ENCODE peak calls at places on chromosomes 12 and 14, in six cellular contexts. R is AG10803, S is tibial artery, W is cardiac fibroblast, G is fibroblast of the aortic adventitia, D is HFF-Myc. Q is an unnamed sample.

GRCh38 chr14:61720302-61720677 is 25.0 kb downstream of the HIF1A start:
- DNase-seq in G (no peak), R (no peak), W (peak), S (no peak), D (no peak), Q (no peak)

GRCh38 chr12:62435337-62436163 is 31.1 kb upstream of the MON2 start:
- DNase-seq in G (peak), R (peak), W (peak), S (peak), D (peak), Q (peak)

GRCh38 chr14:103127356-103127755 is 4.1 kb downstream of the TNFAIP2 start:
- DNase-seq in D (no peak), W (no peak), G (no peak), R (no peak), S (no peak), Q (no peak)

GRCh38 chr14:76091036-76091435 is 60.7 kb upstream of the GPATCH2L start:
- DNase-seq in W (peak), S (peak), R (peak), D (peak), G (peak), Q (peak)

GRCh38 chr12:93896427-93896826 is 219.3 kb downstream of the CRADD start:
- DNase-seq in G (no peak), S (no peak), D (no peak), R (peak), W (no peak), Q (no peak)

GRCh38 chr12:75953312-75953906 is 78.2 kb downstream of the PHLDA1 start:
- DNase-seq in W (peak), R (peak), D (no peak), G (peak), S (no peak), Q (peak)

GRCh38 chr12:69901141-69901900 is 76.3 kb downstream of the MYRFL start:
- DNase-seq in G (no peak), S (no peak), D (no peak), R (peak), W (peak), Q (no peak)

GRCh38 chr14:100748944-100749343 is 22.3 kb downstream of the DLK1 start:
- DNase-seq in W (no peak), R (no peak), G (no peak), D (no peak), S (peak), Q (no peak)

GRCh38 chr12:12683725-12684124 is 12.3 kb downstream of the GPR19 start:
- DNase-seq in G (no peak), W (no peak), R (no peak), S (no peak), D (no peak), Q (no peak)

GRCh38 chr12:132523576-132524331 is 33.8 kb downstream of the FBRSL1 start:
- DNase-seq in W (peak), S (no peak), R (peak), G (peak), D (no peak), Q (peak)

GRCh38 chr12:128761305-128761880 is 62.4 kb downstream of the SLC15A4 start:
- DNase-seq in S (no peak), W (no peak), G (no peak), D (no peak), R (no peak), Q (no peak)

GRCh38 chr12:71476513-71476912 is 36.9 kb downstream of the LGR5 start:
- DNase-seq in G (peak), R (peak), S (peak), W (peak), D (no peak), Q (peak)

GRCh38 chr14:98705826-98706225 is 566.2 kb downstream of the BCL11B start:
- DNase-seq in G (no peak), S (no peak), W (no peak), D (no peak), R (no peak), Q (no peak)

GRCh38 chr14:88962356-88962755 is 137.9 kb downstream of the TTC8 start:
- DNase-seq in S (no peak), W (no peak), R (no peak), D (no peak), G (no peak), Q (no peak)

GRCh38 chr14:96380735-96381134 is 11.2 kb upstream of the AK7 start:
- DNase-seq in R (no peak), G (no peak), W (no peak), S (no peak), D (no peak), Q (no peak)

GRCh38 chr12:3304436-3305135 is 186.4 kb upstream of the PRMT8 start:
- DNase-seq in G (peak), R (peak), D (peak), W (peak), S (no peak), Q (peak)

GRCh38 chr14:20228681-20229080 is at the start of gene OR11H7:
- DNase-seq in W (no peak), G (no peak), S (no peak), R (no peak), D (no peak), Q (no peak)

GRCh38 chr12:124318336-124319020 is 23.6 kb downstream of the RFLNA start:
- DNase-seq in S (no peak), R (no peak), G (no peak), W (no peak), D (no peak), Q (no peak)

GRCh38 chr12:69348162-69348938 is at the start of gene LYZ:
- DNase-seq in G (no peak), D (no peak), R (no peak), W (no peak), S (no peak), Q (no peak)

GRCh38 chr12:106739815-106740552 is 34.5 kb upstream of the RIC8B start:
- DNase-seq in S (no peak), G (no peak), W (peak), D (no peak), R (no peak), Q (no peak)

GRCh38 chr12:104687823-104688573 is 231.2 kb downstream of the CHST11 start:
- DNase-seq in G (no peak), D (no peak), R (no peak), S (no peak), W (no peak), Q (no peak)

GRCh38 chr14:102748806-102749205 is 28.4 kb upstream of the TRAF3 start:
- DNase-seq in G (no peak), R (no peak), D (no peak), S (no peak), W (no peak), Q (no peak)

GRCh38 chr14:100190126-100190525 is 30.7 kb upstream of the DEGS2 start:
- DNase-seq in W (no peak), S (no peak), D (no peak), G (no peak), R (no peak), Q (no peak)

GRCh38 chr12:94326727-94327126 is 132.9 kb downstream of the CEP83 start:
- DNase-seq in W (peak), R (peak), S (no peak), G (peak), D (peak), Q (peak)

GRCh38 chr14:90184571-90185266 is 71.6 kb upstream of the PSMC1 start:
- DNase-seq in R (no peak), W (no peak), D (no peak), S (no peak), G (no peak), Q (no peak)

GRCh38 chr14:77314043-77314442 is 6.6 kb downstream of the POMT2 start:
- DNase-seq in D (peak), W (peak), R (peak), S (no peak), G (peak), Q (peak)

GRCh38 chr12:19382111-19382526 is 57.2 kb upstream of the AEBP2 start:
- DNase-seq in S (no peak), D (peak), W (peak), R (peak), G (peak), Q (peak)

GRCh38 chr12:25792031-25792430 is 166.5 kb upstream of the RASSF8 start:
- DNase-seq in S (no peak), G (no peak), W (peak), R (no peak), D (no peak), Q (peak)

GRCh38 chr12:100024974-100025555 is 40.3 kb upstream of the ANKS1B start:
- DNase-seq in W (peak), G (no peak), S (no peak), D (no peak), R (no peak), Q (peak)

GRCh38 chr14:55356913-55357312 is 54.7 kb downstream of the ATG14 start:
- DNase-seq in W (no peak), D (no peak), R (no peak), S (no peak), G (no peak), Q (no peak)

GRCh38 chr12:108826807-108827721 is 30.3 kb downstream of the SSH1 start:
- DNase-seq in W (no peak), R (no peak), S (no peak), D (no peak), G (peak), Q (no peak)

GRCh38 chr12:123011701-123012100 is 31.2 kb downstream of the ARL6IP4 start:
- DNase-seq in G (no peak), R (no peak), D (no peak), W (peak), S (no peak), Q (no peak)

GRCh38 chr12:26697217-26697616 is 135.8 kb downstream of the ITPR2 start:
- DNase-seq in R (no peak), G (no peak), W (peak), D (no peak), S (no peak), Q (no peak)

GRCh38 chr14:24234095-24235020 is 1.6 kb downstream of the GMPR2 start:
- DNase-seq in S (no peak), R (no peak), G (no peak), D (no peak), W (no peak), Q (no peak)

GRCh38 chr14:24231263-24232120 is 675 bp downstream of the NEDD8 start:
- DNase-seq in G (no peak), W (no peak), R (no peak), S (peak), D (no peak), Q (no peak)

GRCh38 chr14:24232645-24233537 is at the start of gene GMPR2:
- DNase-seq in D (no peak), R (no peak), S (no peak), W (no peak), G (no peak), Q (no peak)

GRCh38 chr14:24233538-24233866 is 773 bp downstream of the GMPR2 start:
- DNase-seq in S (peak), R (no peak), D (no peak), W (no peak), G (no peak), Q (no peak)

DNA sequence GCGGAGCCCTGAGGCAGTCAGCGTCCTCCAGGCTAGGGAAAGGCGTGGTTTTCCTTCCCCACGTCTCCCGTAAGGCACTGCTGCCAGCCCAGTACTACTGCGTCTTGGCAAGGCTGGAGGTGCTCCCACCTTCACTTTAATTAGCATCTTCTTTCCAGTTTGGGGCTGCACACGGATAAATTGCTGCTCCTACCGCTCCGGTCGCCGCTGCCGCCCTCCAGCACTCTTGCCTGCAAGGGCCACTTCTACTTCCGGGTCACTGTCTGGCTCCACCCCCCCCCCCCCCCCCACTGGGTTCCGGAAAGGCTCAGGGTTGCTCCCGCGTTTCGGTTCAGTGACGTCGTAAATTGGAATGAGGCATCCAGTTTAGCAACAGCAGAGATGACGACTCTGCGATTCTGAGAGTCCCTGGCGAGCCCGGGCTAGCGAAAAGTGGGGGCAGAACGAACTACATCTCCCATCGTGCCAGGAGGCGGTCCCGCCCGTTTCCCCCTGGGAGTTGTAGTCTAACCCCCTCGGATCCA is at the start of gene NEDD8:
- DNase-seq in G (peak), S (peak), W (peak), D (peak), R (peak), Q (peak)
- TF ChIP-seq CTCF in G (no peak), S (no peak), W (no peak), D (no peak), R (no peak), Q (no peak)

GRCh38 chr12:79618848-79619404 is 71.8 kb downstream of the PAWR start:
- DNase-seq in R (peak), S (no peak), W (peak), D (no peak), G (peak), Q (peak)
- H3K4me3 ChIP-seq in R (no peak), S (no peak), W (no peak), D (no peak), G (no peak), Q (no peak)

DNA sequence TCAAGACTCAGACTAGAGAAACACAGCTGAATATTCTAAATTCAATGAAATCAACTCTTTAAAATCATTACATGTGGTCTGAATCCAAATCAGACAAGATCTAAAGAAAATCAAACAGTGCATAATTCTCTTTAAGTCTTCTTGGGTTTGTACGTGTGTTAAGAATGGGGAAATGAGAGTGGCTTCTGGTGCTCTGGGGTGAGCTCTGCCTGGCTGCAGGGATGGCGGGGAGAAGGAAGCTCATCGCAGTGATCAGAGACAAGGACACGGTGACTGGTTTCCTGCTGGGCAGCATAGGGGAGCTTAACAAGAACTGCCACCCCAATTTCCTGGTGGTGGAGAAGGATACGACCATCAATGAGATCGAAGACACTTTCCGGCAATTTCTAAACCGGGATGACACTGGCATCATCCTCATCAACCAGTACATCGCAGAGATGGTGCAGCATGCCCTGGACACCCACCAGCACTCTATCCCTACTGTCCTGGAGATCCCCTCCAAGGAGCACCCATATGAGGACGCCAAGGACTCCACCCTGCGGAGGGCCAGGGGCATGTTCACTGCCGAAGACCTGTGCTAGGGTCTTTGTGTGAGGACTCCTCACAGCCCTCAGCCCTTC is 20.9 kb downstream of the SENP1 start:
- DNase-seq in S (no peak), G (no peak), D (no peak), W (no peak), R (no peak), Q (no peak)
- TF ChIP-seq CTCF in S (no peak), G (no peak), D (no peak), W (no peak), R (no peak), Q (no peak)

GRCh38 chr12:57229041-57229633 is 374 bp upstream of the SHMT2 start:
- DNase-seq in R (peak), S (no peak), W (no peak), G (no peak), D (no peak), Q (peak)
- H3K4me3 ChIP-seq in R (peak), S (peak), W (peak), G (peak), D (peak), Q (peak)